ENCODE peak calls at places on chromosomes 3 and 15, in six cellular contexts. P, A, M, Y, H and I are unnamed samples.

GRCh38 chr15:39785139-39785538 is 2.5 kb upstream of the FSIP1 start:
- DNase-seq in P (no peak), A (no peak), M (no peak), Y (no peak), H (no peak), I (no peak)

GRCh38 chr3:113179235-113179829 is 32.0 kb upstream of the BOC start:
- DNase-seq in P (no peak), A (no peak), M (no peak), Y (no peak), H (no peak), I (no peak)

GRCh38 chr3:134317106-134317947 is 56.9 kb downstream of the AMOTL2 start:
- DNase-seq in P (no peak), A (no peak), M (no peak), Y (no peak), H (no peak), I (no peak)

GRCh38 chr3:183306798-183307671 is 54.0 kb downstream of the B3GNT5 start:
- DNase-seq in P (peak), A (no peak), M (peak), Y (peak), H (no peak), I (peak)

GRCh38 chr3:147412491-147412916 is 3.3 kb downstream of the ZIC1 start:
- DNase-seq in P (no peak), A (no peak), M (no peak), Y (no peak), H (peak), I (no peak)

GRCh38 chr3:72301779-72302178 is 516.8 kb upstream of the PROK2 start:
- DNase-seq in P (no peak), A (no peak), M (no peak), Y (peak), H (no peak), I (no peak)

GRCh38 chr15:100715571-100716455 is 113.4 kb downstream of the ASB7 start:
- DNase-seq in P (no peak), A (no peak), M (no peak), Y (peak), H (no peak), I (peak)

GRCh38 chr3:146160964-146161724 is at the start of gene PLOD2:
- DNase-seq in P (no peak), A (no peak), M (peak), Y (peak), H (peak), I (no peak)

GRCh38 chr3:76131396-76132153 is 346.2 kb upstream of the ZNF717 start:
- DNase-seq in P (no peak), A (no peak), M (no peak), Y (no peak), H (no peak), I (no peak)

GRCh38 chr3:172323894-172324590 is 124.2 kb downstream of the GHSR start:
- DNase-seq in P (no peak), A (no peak), M (no peak), Y (no peak), H (no peak), I (no peak)

GRCh38 chr15:88748651-88749050 is 54.6 kb upstream of the ACAN start:
- DNase-seq in P (no peak), A (no peak), M (no peak), Y (no peak), H (no peak), I (no peak)

GRCh38 chr15:70559223-70559823 is 204.0 kb downstream of the UACA start:
- DNase-seq in P (peak), A (no peak), M (peak), Y (no peak), H (no peak), I (no peak)

GRCh38 chr15:96699871-96700401 is 369.4 kb downstream of the NR2F2 start:
- DNase-seq in P (no peak), A (no peak), M (no peak), Y (no peak), H (peak), I (no peak)

GRCh38 chr3:83601704-83602103 is 1357.1 kb upstream of the CADM2 start:
- DNase-seq in P (no peak), A (no peak), M (no peak), Y (no peak), H (no peak), I (no peak)

GRCh38 chr3:179837374-179837773 is 184.5 kb downstream of the USP13 start:
- DNase-seq in P (no peak), A (no peak), M (no peak), Y (no peak), H (no peak), I (no peak)

GRCh38 chr15:39581501-39582285 is 814 bp downstream of the THBS1 start:
- DNase-seq in P (no peak), A (peak), M (peak), Y (peak), H (peak), I (no peak)

GRCh38 chr3:52838561-52839267 is 3.9 kb upstream of the MUSTN1 start:
- DNase-seq in P (peak), A (no peak), M (no peak), Y (no peak), H (no peak), I (no peak)

DNA sequence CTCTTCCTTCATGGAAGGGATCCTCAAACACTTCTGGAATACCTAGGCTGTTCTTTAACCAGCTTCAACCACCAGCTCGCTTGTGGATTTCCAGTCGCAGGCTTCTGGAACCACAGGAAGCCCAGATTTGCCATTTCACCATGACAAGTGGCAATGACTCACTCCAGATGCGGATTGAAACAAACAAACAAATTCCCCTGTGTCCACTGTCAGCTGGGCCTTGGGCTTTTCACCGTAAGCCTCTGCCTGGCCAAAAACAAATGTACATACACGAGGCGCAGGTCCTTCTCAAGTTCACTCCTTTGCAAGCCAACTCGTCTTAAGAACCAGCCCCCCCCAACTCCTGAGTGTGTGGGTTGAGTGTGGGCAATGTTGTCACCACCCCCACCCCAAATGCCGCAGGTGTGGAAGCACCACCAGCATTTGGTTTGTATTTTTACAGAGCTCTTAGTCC is 8.8 kb downstream of the BCL6 start:
- DNase-seq in P (no peak), A (no peak), M (peak), Y (no peak), H (no peak), I (no peak)
- H3K4me3 ChIP-seq in P (no peak), A (no peak), M (peak), Y (no peak), H (no peak), I (peak)

DNA sequence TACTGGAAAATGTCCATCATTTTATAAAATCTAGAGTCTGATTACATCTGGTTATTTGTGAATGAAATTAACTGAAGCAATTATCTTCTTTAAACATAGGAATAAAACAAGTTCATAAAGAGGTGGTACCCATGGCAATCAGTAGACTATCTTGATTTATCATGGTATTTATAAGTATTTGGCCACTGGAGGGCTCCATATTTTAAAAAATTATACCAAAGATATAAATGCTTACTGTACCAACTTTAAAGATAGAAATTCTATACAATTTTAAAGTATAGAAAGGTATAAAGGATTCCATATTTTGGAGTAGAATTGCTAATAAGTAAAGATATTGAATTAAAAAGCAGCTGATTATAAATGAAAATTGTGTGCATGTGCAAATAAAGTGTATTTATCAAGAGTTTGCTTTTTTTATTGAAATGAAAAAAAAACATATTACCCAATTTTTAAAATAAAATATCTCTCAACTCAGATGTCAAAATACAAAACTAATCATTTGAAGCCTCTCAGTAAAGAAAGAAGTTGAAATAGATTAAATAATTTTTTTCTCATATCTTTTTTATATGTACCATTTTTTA is 105.3 kb downstream of the BBX start:
- DNase-seq in P (no peak), A (no peak), M (no peak), Y (no peak), H (no peak), I (no peak)
- TF ChIP-seq CTCF in P (no peak), A (no peak), M (no peak), Y (no peak), H (peak), I (no peak)

GRCh38 chr3:100403956-100404548 is 2.7 kb downstream of the LNP1 start:
- DNase-seq in P (no peak), A (no peak), M (no peak), Y (no peak), H (no peak), I (no peak)
- H3K4me3 ChIP-seq in P (no peak), A (peak), M (no peak), Y (no peak), H (peak), I (peak)

GRCh38 chr15:63513271-63513670 is 8.9 kb downstream of the USP3 start:
- DNase-seq in P (no peak), A (no peak), M (no peak), Y (no peak), H (no peak), I (no peak)
- TF ChIP-seq CTCF in P (no peak), A (no peak), M (no peak), Y (no peak), H (no peak), I (no peak)